ENCODE peak calls at places on chromosome 13, in five cellular contexts. P is Peyer's patch, L is ELR, U is activated T-cell treated with anti-CD3 and anti-CD28 coated beads for 1 hour, A is colonic mucosa. X is an unnamed sample.

GRCh38 chr13:49610176-49610575 is 18.1 kb upstream of the ARL11 start:
- DNase-seq in P (no peak), L (no peak), U (no peak), A (no peak), X (no peak)

GRCh38 chr13:92164822-92165221 is 766.4 kb downstream of the GPC5 start:
- DNase-seq in P (no peak), L (no peak), U (no peak), A (no peak), X (no peak)

GRCh38 chr13:53060840-53061485 is 32.4 kb downstream of the OLFM4 start:
- DNase-seq in P (no peak), L (no peak), U (no peak), A (peak), X (no peak)

GRCh38 chr13:75836441-75836840 is 200.3 kb downstream of the LMO7 start:
- DNase-seq in P (no peak), L (no peak), U (no peak), A (peak), X (no peak)

GRCh38 chr13:40598599-40598998 is 67.8 kb downstream of the FOXO1 start:
- DNase-seq in P (no peak), L (no peak), U (no peak), A (no peak), X (peak)

GRCh38 chr13:100362371-100362770 is 226.2 kb downstream of the GGACT start:
- DNase-seq in P (no peak), L (no peak), U (no peak), A (no peak), X (no peak)

GRCh38 chr13:57552441-57552840 is 79.1 kb upstream of the PCDH17 start:
- DNase-seq in P (no peak), L (no peak), U (no peak), A (no peak), X (no peak)

GRCh38 chr13:33927315-33927714 is 109.4 kb downstream of the RFC3 start:
- DNase-seq in P (no peak), L (peak), U (no peak), A (no peak), X (no peak)

GRCh38 chr13:48730971-48731658 is 77.4 kb downstream of the CYSLTR2 start:
- DNase-seq in P (no peak), L (peak), U (no peak), A (no peak), X (peak)

GRCh38 chr13:100855151-100855550 is 180.6 kb upstream of the TMTC4 start:
- DNase-seq in P (no peak), L (no peak), U (no peak), A (no peak), X (no peak)

GRCh38 chr13:19927117-19927734 is 31.3 kb upstream of the ZMYM2 start:
- DNase-seq in P (no peak), L (peak), U (no peak), A (no peak), X (peak)

GRCh38 chr13:31835932-31836331 is 96.6 kb downstream of the RXFP2 start:
- DNase-seq in P (no peak), L (peak), U (no peak), A (no peak), X (peak)

GRCh38 chr13:52128714-52129700 is at the start of gene NEK5:
- DNase-seq in P (peak), L (peak), U (peak), A (peak), X (peak)

GRCh38 chr13:43227721-43228120 is 204.3 kb downstream of the DNAJC15 start:
- DNase-seq in P (no peak), L (peak), U (no peak), A (no peak), X (no peak)